ENCODE peak calls at places on chromosomes 13 and 19, in five cellular contexts. One of them, this sample, is unnamed.

GRCh38 chr19:1469200-1469935 is 9.6 kb downstream of the C19orf25 start:
- DNase-seq in GM20000: no peak
- DNase-seq in natural killer cell: no peak
- DNase-seq in effector memory CD4-positive, alpha-beta T cell: no peak
- DNase-seq in nephron progenitor cell: peak
- DNase-seq in this sample: no peak

GRCh38 chr19:51695088-51695487 is 2.0 kb downstream of the SPACA6 start:
- DNase-seq in GM20000: peak
- DNase-seq in natural killer cell: no peak
- DNase-seq in effector memory CD4-positive, alpha-beta T cell: no peak
- DNase-seq in nephron progenitor cell: no peak
- DNase-seq in this sample: no peak

GRCh38 chr13:55402867-55403266 is 1737.9 kb upstream of the PRR20A start:
- DNase-seq in GM20000: no peak
- DNase-seq in natural killer cell: no peak
- DNase-seq in effector memory CD4-positive, alpha-beta T cell: no peak
- DNase-seq in nephron progenitor cell: no peak
- DNase-seq in this sample: no peak

GRCh38 chr13:96041326-96042092 is 11.7 kb downstream of the UGGT2 start:
- DNase-seq in GM20000: no peak
- DNase-seq in natural killer cell: no peak
- DNase-seq in effector memory CD4-positive, alpha-beta T cell: no peak
- DNase-seq in nephron progenitor cell: no peak
- DNase-seq in this sample: no peak

GRCh38 chr13:43874512-43875092 is 4.9 kb downstream of the CCDC122 start:
- DNase-seq in GM20000: no peak
- DNase-seq in natural killer cell: no peak
- DNase-seq in effector memory CD4-positive, alpha-beta T cell: no peak
- DNase-seq in nephron progenitor cell: no peak
- DNase-seq in this sample: peak

GRCh38 chr19:53991224-53992113 is at the start of gene CACNG6:
- DNase-seq in GM20000: peak
- DNase-seq in natural killer cell: no peak
- DNase-seq in effector memory CD4-positive, alpha-beta T cell: no peak
- DNase-seq in nephron progenitor cell: peak
- DNase-seq in this sample: peak

GRCh38 chr19:19207637-19208582 is 3.8 kb upstream of the NCAN start:
- DNase-seq in GM20000: no peak
- DNase-seq in natural killer cell: no peak
- DNase-seq in effector memory CD4-positive, alpha-beta T cell: no peak
- DNase-seq in nephron progenitor cell: no peak
- DNase-seq in this sample: no peak

GRCh38 chr19:58305932-58306323 is 751 bp downstream of the ERVK3-1 start:
- DNase-seq in GM20000: peak
- DNase-seq in natural killer cell: no peak
- DNase-seq in effector memory CD4-positive, alpha-beta T cell: no peak
- DNase-seq in nephron progenitor cell: no peak
- DNase-seq in this sample: peak

GRCh38 chr19:27672309-27673047 is 1540.5 kb downstream of the UQCRFS1 start:
- DNase-seq in GM20000: no peak
- DNase-seq in natural killer cell: no peak
- DNase-seq in effector memory CD4-positive, alpha-beta T cell: no peak
- DNase-seq in nephron progenitor cell: no peak
- DNase-seq in this sample: no peak

GRCh38 chr13:30829788-30830637 is 76.1 kb upstream of the MEDAG start:
- DNase-seq in GM20000: no peak
- DNase-seq in natural killer cell: no peak
- DNase-seq in effector memory CD4-positive, alpha-beta T cell: no peak
- DNase-seq in nephron progenitor cell: no peak
- DNase-seq in this sample: no peak

GRCh38 chr19:16825312-16826168 is 3.7 kb upstream of the SIN3B start:
- DNase-seq in GM20000: no peak
- DNase-seq in natural killer cell: no peak
- DNase-seq in effector memory CD4-positive, alpha-beta T cell: no peak
- DNase-seq in nephron progenitor cell: peak
- DNase-seq in this sample: peak

GRCh38 chr13:30119476-30119875 is 187.9 kb downstream of the KATNAL1 start:
- DNase-seq in GM20000: no peak
- DNase-seq in natural killer cell: no peak
- DNase-seq in effector memory CD4-positive, alpha-beta T cell: peak
- DNase-seq in nephron progenitor cell: no peak
- DNase-seq in this sample: peak

GRCh38 chr19:3344608-3345598 is 21.5 kb upstream of the NFIC start:
- DNase-seq in GM20000: no peak
- DNase-seq in natural killer cell: no peak
- DNase-seq in effector memory CD4-positive, alpha-beta T cell: no peak
- DNase-seq in nephron progenitor cell: no peak
- DNase-seq in this sample: no peak

GRCh38 chr13:68727788-68728187 is 1379.8 kb upstream of the ATXN8OS start:
- DNase-seq in GM20000: no peak
- DNase-seq in natural killer cell: no peak
- DNase-seq in effector memory CD4-positive, alpha-beta T cell: no peak
- DNase-seq in nephron progenitor cell: no peak
- DNase-seq in this sample: no peak

GRCh38 chr13:22017226-22017625 is 346.4 kb downstream of the FGF9 start:
- DNase-seq in GM20000: no peak
- DNase-seq in natural killer cell: no peak
- DNase-seq in effector memory CD4-positive, alpha-beta T cell: no peak
- DNase-seq in nephron progenitor cell: no peak
- DNase-seq in this sample: no peak

GRCh38 chr19:49614096-49614857 is 23.3 kb downstream of the PRR12 start:
- DNase-seq in GM20000: no peak
- DNase-seq in natural killer cell: peak
- DNase-seq in effector memory CD4-positive, alpha-beta T cell: no peak
- DNase-seq in nephron progenitor cell: no peak
- DNase-seq in this sample: peak

This sample was measured in fibroblast of pulmonary artery.